ENCODE peak calls at places on chromosomes 5 and 9, in seven cellular contexts. One of them, this sample, is unnamed.

GRCh38 chr5:1510631-1511030 is 13.1 kb downstream of the LPCAT1 start:
- DNase-seq in choroid plexus epithelial cell: no peak
- DNase-seq in suprapubic skin: peak
- DNase-seq in right atrium auricular region: peak
- DNase-seq in lung: peak
- DNase-seq in GM12865: no peak
- DNase-seq in psoas muscle: peak
- DNase-seq in this sample: no peak

GRCh38 chr9:1514241-1514640 is 464.1 kb downstream of the DMRT2 start:
- DNase-seq in choroid plexus epithelial cell: no peak
- DNase-seq in suprapubic skin: no peak
- DNase-seq in right atrium auricular region: no peak
- DNase-seq in lung: no peak
- DNase-seq in GM12865: no peak
- DNase-seq in psoas muscle: no peak
- DNase-seq in this sample: no peak

GRCh38 chr5:16791036-16791705 is 144.9 kb downstream of the MYO10 start:
- DNase-seq in choroid plexus epithelial cell: peak
- DNase-seq in suprapubic skin: no peak
- DNase-seq in right atrium auricular region: no peak
- DNase-seq in lung: no peak
- DNase-seq in GM12865: peak
- DNase-seq in psoas muscle: no peak
- DNase-seq in this sample: peak

GRCh38 chr5:77239126-77239741 is 28.8 kb downstream of the PDE8B start:
- DNase-seq in choroid plexus epithelial cell: peak
- DNase-seq in suprapubic skin: no peak
- DNase-seq in right atrium auricular region: no peak
- DNase-seq in lung: no peak
- DNase-seq in GM12865: peak
- DNase-seq in psoas muscle: no peak
- DNase-seq in this sample: no peak

GRCh38 chr5:114419941-114420340 is 58.1 kb downstream of the KCNN2 start:
- DNase-seq in choroid plexus epithelial cell: no peak
- DNase-seq in suprapubic skin: no peak
- DNase-seq in right atrium auricular region: no peak
- DNase-seq in lung: no peak
- DNase-seq in GM12865: no peak
- DNase-seq in psoas muscle: no peak
- DNase-seq in this sample: peak

GRCh38 chr5:44568519-44568918 is 179.3 kb upstream of the FGF10 start:
- DNase-seq in choroid plexus epithelial cell: no peak
- DNase-seq in suprapubic skin: no peak
- DNase-seq in right atrium auricular region: no peak
- DNase-seq in lung: no peak
- DNase-seq in GM12865: no peak
- DNase-seq in psoas muscle: no peak
- DNase-seq in this sample: no peak

GRCh38 chr5:148418511-148418910 is 34.8 kb downstream of the FBXO38 start:
- DNase-seq in choroid plexus epithelial cell: peak
- DNase-seq in suprapubic skin: no peak
- DNase-seq in right atrium auricular region: no peak
- DNase-seq in lung: no peak
- DNase-seq in GM12865: no peak
- DNase-seq in psoas muscle: no peak
- DNase-seq in this sample: no peak

GRCh38 chr9:81335879-81336421 is 353.4 kb downstream of the TLE1 start:
- DNase-seq in choroid plexus epithelial cell: no peak
- DNase-seq in suprapubic skin: no peak
- DNase-seq in right atrium auricular region: no peak
- DNase-seq in lung: no peak
- DNase-seq in GM12865: no peak
- DNase-seq in psoas muscle: no peak
- DNase-seq in this sample: no peak

GRCh38 chr9:16074962-16075361 is 522.1 kb downstream of the CCDC171 start:
- DNase-seq in choroid plexus epithelial cell: peak
- DNase-seq in suprapubic skin: no peak
- DNase-seq in right atrium auricular region: no peak
- DNase-seq in lung: no peak
- DNase-seq in GM12865: no peak
- DNase-seq in psoas muscle: no peak
- DNase-seq in this sample: peak

GRCh38 chr5:84437673-84438315 is 53.1 kb upstream of the EDIL3 start:
- DNase-seq in choroid plexus epithelial cell: peak
- DNase-seq in suprapubic skin: no peak
- DNase-seq in right atrium auricular region: no peak
- DNase-seq in lung: no peak
- DNase-seq in GM12865: no peak
- DNase-seq in psoas muscle: no peak
- DNase-seq in this sample: peak

DNA sequence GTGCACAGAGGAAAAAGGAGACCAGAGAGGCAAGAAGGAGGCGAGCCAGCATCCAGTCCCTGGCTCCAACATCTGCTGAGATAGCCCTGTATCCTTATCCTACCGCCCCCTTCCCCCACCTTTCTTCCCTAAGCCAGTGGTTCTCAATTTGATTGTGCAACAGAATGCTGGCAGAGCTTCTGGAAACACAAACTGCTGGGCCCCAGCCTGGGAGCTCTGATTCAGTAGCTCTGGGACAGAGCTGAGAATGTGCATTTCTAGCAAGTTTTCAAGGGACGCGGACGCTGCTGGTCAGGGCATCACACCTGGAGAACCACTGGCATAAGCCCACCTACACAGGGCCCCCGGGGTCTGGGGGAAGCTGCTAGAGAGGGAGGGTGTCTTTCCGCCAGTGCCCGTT is 21.1 kb downstream of the AK8 start:
- DNase-seq in choroid plexus epithelial cell: peak
- DNase-seq in suprapubic skin: peak
- DNase-seq in right atrium auricular region: peak
- DNase-seq in lung: peak
- DNase-seq in GM12865: no peak
- DNase-seq in psoas muscle: peak
- DNase-seq in this sample: peak
- H3K4me3 ChIP-seq in choroid plexus epithelial cell: no peak
- H3K4me3 ChIP-seq in suprapubic skin: no peak
- H3K4me3 ChIP-seq in right atrium auricular region: no peak
- H3K4me3 ChIP-seq in lung: no peak
- H3K4me3 ChIP-seq in GM12865: no peak
- H3K4me3 ChIP-seq in psoas muscle: no peak
- H3K4me3 ChIP-seq in this sample: no peak

DNA sequence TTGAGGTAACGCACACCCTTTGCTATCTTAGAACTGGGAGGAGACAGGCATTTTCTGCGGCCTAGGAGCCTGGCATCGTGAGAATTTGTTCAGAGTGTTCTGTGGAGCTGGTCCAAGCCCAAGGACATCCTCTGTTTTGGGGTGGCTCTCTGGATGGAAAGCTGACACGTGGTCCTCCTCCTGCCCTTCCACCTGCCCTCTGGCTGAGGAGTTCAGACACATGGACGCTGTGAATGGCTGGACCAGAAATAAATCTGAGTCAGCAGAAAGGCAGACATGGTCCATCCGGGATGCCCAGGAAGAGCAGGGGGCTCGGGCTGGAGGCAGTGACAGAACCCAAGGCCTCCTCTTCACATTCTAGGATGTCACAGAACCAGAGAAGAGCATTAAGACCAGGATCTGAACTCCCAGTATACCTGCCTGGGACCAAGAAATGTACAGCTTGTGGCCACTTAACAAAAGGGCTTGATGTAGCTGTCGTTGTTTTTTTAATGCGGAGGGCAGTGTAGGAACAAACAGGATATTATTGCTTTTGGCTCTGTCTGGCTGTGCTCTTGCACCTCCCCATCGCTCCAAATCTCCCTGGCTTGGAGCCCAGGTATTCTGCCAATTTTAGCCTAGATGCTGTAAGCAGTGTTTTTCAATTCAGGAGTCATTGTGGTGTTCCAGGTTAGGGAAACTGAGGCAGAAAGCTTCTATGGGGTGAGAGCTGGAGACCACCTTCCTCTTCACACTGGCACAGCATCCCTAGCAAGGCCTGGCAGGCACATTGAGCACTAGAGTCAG is 2.4 kb downstream of the CKMT2 start:
- DNase-seq in choroid plexus epithelial cell: peak
- DNase-seq in suprapubic skin: no peak
- DNase-seq in right atrium auricular region: no peak
- DNase-seq in lung: no peak
- DNase-seq in GM12865: no peak
- DNase-seq in psoas muscle: peak
- DNase-seq in this sample: no peak
- H3K4me3 ChIP-seq in choroid plexus epithelial cell: no peak
- H3K4me3 ChIP-seq in suprapubic skin: no peak
- H3K4me3 ChIP-seq in right atrium auricular region: peak
- H3K4me3 ChIP-seq in lung: no peak
- H3K4me3 ChIP-seq in GM12865: no peak
- H3K4me3 ChIP-seq in psoas muscle: peak
- H3K4me3 ChIP-seq in this sample: no peak

DNA sequence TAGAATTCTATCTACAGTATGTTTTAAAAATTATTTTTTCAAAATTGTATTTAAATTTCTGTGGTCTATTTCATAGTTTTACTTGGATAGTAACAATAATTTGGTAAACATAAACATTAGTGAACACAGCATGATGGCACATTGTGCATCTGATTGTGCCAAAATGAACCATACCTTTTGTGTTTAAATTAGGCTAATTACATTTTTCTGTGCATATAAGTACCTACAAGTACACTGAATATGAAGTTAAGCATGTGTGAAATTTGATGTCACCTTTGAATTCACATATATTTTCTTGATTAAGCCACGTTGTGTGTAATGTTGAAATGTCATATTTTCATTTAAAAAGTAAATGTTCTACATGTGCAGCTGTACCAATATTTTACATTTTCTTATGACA is 13.4 kb downstream of the PBX3 start:
- DNase-seq in choroid plexus epithelial cell: no peak
- DNase-seq in suprapubic skin: no peak
- DNase-seq in right atrium auricular region: no peak
- DNase-seq in lung: no peak
- DNase-seq in GM12865: no peak
- DNase-seq in psoas muscle: no peak
- DNase-seq in this sample: no peak
- H3K4me3 ChIP-seq in choroid plexus epithelial cell: no peak
- H3K4me3 ChIP-seq in suprapubic skin: no peak
- H3K4me3 ChIP-seq in right atrium auricular region: no peak
- H3K4me3 ChIP-seq in lung: no peak
- H3K4me3 ChIP-seq in GM12865: no peak
- H3K4me3 ChIP-seq in psoas muscle: no peak
- H3K4me3 ChIP-seq in this sample: no peak

GRCh38 chr9:24516463-24516862 is 29.2 kb downstream of the IZUMO3 start:
- DNase-seq in choroid plexus epithelial cell: no peak
- DNase-seq in suprapubic skin: no peak
- DNase-seq in right atrium auricular region: no peak
- DNase-seq in lung: no peak
- DNase-seq in GM12865: no peak
- DNase-seq in psoas muscle: no peak
- DNase-seq in this sample: no peak

GRCh38 chr9:24518545-24518944 is 27.2 kb downstream of the IZUMO3 start:
- DNase-seq in choroid plexus epithelial cell: no peak
- DNase-seq in suprapubic skin: no peak
- DNase-seq in right atrium auricular region: no peak
- DNase-seq in lung: no peak
- DNase-seq in GM12865: no peak
- DNase-seq in psoas muscle: no peak
- DNase-seq in this sample: no peak
- H3K4me3 ChIP-seq in choroid plexus epithelial cell: no peak
- H3K4me3 ChIP-seq in suprapubic skin: no peak
- H3K4me3 ChIP-seq in right atrium auricular region: no peak
- H3K4me3 ChIP-seq in lung: no peak
- H3K4me3 ChIP-seq in GM12865: no peak
- H3K4me3 ChIP-seq in psoas muscle: no peak
- H3K4me3 ChIP-seq in this sample: no peak

GRCh38 chr9:28503573-28503972 is 930.3 kb upstream of the C9orf72 start:
- DNase-seq in choroid plexus epithelial cell: no peak
- DNase-seq in suprapubic skin: no peak
- DNase-seq in right atrium auricular region: no peak
- DNase-seq in lung: no peak
- DNase-seq in GM12865: no peak
- DNase-seq in psoas muscle: no peak
- DNase-seq in this sample: peak

DNA sequence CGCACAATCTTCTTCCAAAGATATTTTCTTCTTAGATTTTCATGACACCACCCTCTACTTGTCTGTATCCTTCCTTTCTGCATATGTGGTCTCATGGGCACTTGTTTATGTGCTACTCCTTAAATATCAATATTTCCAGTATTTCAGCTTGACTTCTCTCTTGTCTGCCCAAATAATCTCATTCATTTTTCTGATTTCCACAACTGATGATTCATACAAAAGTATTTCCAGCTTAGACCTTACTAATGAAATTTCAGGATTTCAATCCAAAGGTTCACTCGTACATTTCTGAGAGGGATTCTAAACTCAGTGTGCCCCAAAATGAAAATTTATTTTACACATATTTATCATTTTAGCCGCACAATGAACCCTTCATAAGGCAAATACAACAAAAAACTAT is 928.9 kb upstream of the C9orf72 start:
- DNase-seq in choroid plexus epithelial cell: no peak
- DNase-seq in suprapubic skin: no peak
- DNase-seq in right atrium auricular region: no peak
- DNase-seq in lung: no peak
- DNase-seq in GM12865: no peak
- DNase-seq in psoas muscle: no peak
- DNase-seq in this sample: no peak
- H3K4me3 ChIP-seq in choroid plexus epithelial cell: no peak
- H3K4me3 ChIP-seq in suprapubic skin: no peak
- H3K4me3 ChIP-seq in right atrium auricular region: no peak
- H3K4me3 ChIP-seq in lung: no peak
- H3K4me3 ChIP-seq in GM12865: no peak
- H3K4me3 ChIP-seq in psoas muscle: no peak
- H3K4me3 ChIP-seq in this sample: no peak

GRCh38 chr5:72604111-72604792 is 97.0 kb upstream of the ZNF366 start:
- DNase-seq in choroid plexus epithelial cell: no peak
- DNase-seq in suprapubic skin: no peak
- DNase-seq in right atrium auricular region: no peak
- DNase-seq in lung: no peak
- DNase-seq in GM12865: no peak
- DNase-seq in psoas muscle: no peak
- DNase-seq in this sample: no peak
- H3K4me3 ChIP-seq in choroid plexus epithelial cell: no peak
- H3K4me3 ChIP-seq in suprapubic skin: no peak
- H3K4me3 ChIP-seq in right atrium auricular region: no peak
- H3K4me3 ChIP-seq in lung: no peak
- H3K4me3 ChIP-seq in GM12865: no peak
- H3K4me3 ChIP-seq in psoas muscle: no peak
- H3K4me3 ChIP-seq in this sample: no peak

This sample was measured in fibroblast of villous mesenchyme.